ENCODE peak calls at places on chromosomes 12 and 14, in six cellular contexts. J is GM12892, H is K562, V is HepG2, S is GM12878, E is SK-N-SH. R is an unnamed sample.

GRCh38 chr12:85874064-85874463 is at the start of gene NTS:
- DNase-seq in J (no peak), H (no peak), V (no peak), S (no peak), E (no peak), R (no peak)

GRCh38 chr12:104249017-104249416 is 33.4 kb downstream of the TXNRD1 start:
- DNase-seq in J (no peak), H (no peak), V (no peak), S (no peak), E (no peak), R (no peak)

GRCh38 chr12:108854453-108855283 is 2.7 kb downstream of the SSH1 start:
- DNase-seq in J (no peak), H (no peak), V (no peak), S (peak; percentile 83), E (no peak), R (no peak)

GRCh38 chr12:57552692-57553321 is 3.0 kb downstream of the KIF5A start:
- DNase-seq in J (no peak), H (peak; percentile 28), V (no peak), S (no peak), E (no peak), R (no peak)

GRCh38 chr14:59305231-59305630 is 116.8 kb downstream of the DAAM1 start:
- DNase-seq in J (no peak), H (no peak), V (no peak), S (no peak), E (no peak), R (no peak)

GRCh38 chr12:49089831-49090773 is 4.5 kb downstream of the DHH start:
- DNase-seq in J (no peak), H (peak; percentile 54), V (no peak), S (no peak), E (peak; percentile 76), R (no peak)

GRCh38 chr14:69720912-69721311 is 46.0 kb upstream of the SRSF5 start:
- DNase-seq in J (no peak), H (no peak), V (no peak), S (no peak), E (no peak), R (no peak)

GRCh38 chr12:45634273-45634917 is 95.1 kb upstream of the ARID2 start:
- DNase-seq in J (no peak), H (no peak), V (no peak), S (no peak), E (no peak), R (no peak)

GRCh38 chr14:35416108-35416750 is 11.7 kb upstream of the NFKBIA start:
- DNase-seq in J (no peak), H (no peak), V (no peak), S (peak; percentile 75), E (no peak), R (no peak)

GRCh38 chr14:67609642-67610310 is 9.7 kb upstream of the PIGH start:
- DNase-seq in J (no peak), H (no peak), V (no peak), S (no peak), E (no peak), R (no peak)

GRCh38 chr12:10135126-10135525 is 5.1 kb upstream of the CLEC7A start:
- DNase-seq in J (no peak), H (no peak), V (no peak), S (no peak), E (no peak), R (no peak)

GRCh38 chr14:51201890-51202289 is 38.2 kb upstream of the TMX1 start:
- DNase-seq in J (no peak), H (no peak), V (no peak), S (peak; percentile 23), E (no peak), R (no peak)

GRCh38 chr12:84497819-84498218 is 414.8 kb downstream of the SLC6A15 start:
- DNase-seq in J (no peak), H (no peak), V (peak; percentile 15), S (no peak), E (no peak), R (no peak)

GRCh38 chr14:89171168-89171567 is 245.9 kb downstream of the FOXN3 start:
- DNase-seq in J (no peak), H (no peak), V (peak; percentile 26), S (no peak), E (no peak), R (no peak)

GRCh38 chr12:97936165-97936564 is 473.6 kb downstream of the RMST start:
- DNase-seq in J (no peak), H (no peak), V (no peak), S (no peak), E (no peak), R (no peak)

DNA sequence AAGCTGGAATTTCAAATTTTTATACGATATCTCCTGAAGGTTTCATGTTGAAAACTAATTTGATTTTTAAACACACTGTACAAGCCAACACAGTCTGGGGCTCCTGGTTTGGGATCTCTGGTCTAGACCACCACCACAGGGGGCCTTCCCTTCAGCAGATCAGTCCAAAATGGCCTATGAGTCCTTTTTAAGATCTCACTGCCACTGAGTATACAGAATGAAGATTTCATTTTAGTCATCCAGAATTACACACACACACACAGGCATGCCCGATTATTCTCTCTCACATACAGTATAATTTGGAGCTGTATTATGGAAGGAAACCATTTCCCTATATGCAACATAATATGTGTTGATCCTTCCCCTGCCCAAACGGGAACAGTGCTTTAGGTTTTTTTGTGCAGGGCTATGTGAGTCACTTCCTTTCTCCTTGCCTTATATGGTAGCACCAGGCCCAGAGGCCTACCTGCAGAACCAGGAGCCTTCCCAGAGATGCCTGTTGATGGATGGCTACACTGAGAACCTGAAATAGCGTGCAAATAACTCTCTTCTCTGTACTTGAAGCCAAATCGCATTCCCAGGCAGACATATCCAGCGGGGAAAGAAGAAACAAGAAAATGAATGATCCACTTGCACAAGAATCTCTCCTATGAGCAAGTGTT is 28.1 kb upstream of the WNK1 start:
- DNase-seq in J (no peak), H (no peak), V (no peak), S (no peak), E (no peak), R (no peak)
- TF ChIP-seq TAF1 in J (no peak), H (no peak), V (no peak), S (no peak), E (no peak), R (no peak)

DNA sequence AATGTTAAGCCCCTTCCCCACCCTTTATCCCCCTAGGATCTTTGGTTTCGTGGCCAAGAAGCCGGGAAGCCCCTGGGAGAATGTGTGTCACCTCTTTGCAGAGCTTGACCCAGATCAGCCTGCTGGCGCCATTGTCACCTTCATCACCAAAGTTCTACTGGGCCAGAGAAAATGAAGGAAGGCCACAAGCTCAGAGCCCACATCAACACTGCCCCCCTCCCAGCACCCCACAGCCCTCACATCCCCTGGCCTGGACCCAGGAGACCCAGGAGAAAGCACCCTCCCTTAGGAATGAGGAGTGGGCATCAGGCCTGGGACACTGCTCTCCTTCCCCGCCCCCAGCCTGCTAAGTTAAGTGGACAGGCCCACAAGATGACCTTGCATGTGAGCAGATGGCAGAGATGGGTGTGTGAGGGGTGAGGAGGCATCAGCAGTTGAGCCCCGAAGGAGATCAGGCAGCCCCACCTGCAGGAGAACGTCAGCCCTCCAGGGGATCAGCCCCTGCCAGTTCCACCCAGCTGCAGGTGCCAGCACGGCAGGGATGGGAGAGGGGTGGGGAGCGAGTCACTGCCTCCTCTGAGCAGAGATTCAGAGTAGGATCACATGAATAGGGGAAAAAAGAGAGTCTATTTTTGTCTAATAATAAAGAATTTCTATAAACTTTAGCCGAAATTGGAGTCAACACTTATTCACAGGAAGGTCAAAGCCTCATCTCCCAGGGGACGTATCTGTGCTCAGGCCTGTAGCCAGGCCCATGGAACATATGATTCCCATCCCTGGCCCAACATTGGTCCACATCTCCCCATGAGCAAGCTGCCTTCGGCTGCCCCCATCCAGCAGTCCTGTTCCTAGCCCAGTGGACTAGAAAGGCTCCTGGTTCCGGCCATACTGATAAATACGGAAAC is 14.1 kb downstream of the TNS2 start:
- DNase-seq in J (no peak), H (no peak), V (no peak), S (no peak), E (no peak), R (no peak)
- TF ChIP-seq TAF1 in J (no peak), H (no peak), V (no peak), S (no peak), E (no peak), R (no peak)

GRCh38 chr12:92022093-92022492 is 123.6 kb downstream of the BTG1 start:
- DNase-seq in J (no peak), H (no peak), V (no peak), S (no peak), E (no peak), R (no peak)

GRCh38 chr12:92020983-92021664 is 124.5 kb downstream of the BTG1 start:
- DNase-seq in J (no peak), H (no peak), V (no peak), S (no peak), E (no peak), R (no peak)

GRCh38 chr12:92025462-92026207 is 120.0 kb downstream of the BTG1 start:
- DNase-seq in J (no peak), H (no peak), V (no peak), S (no peak), E (no peak), R (no peak)

GRCh38 chr12:92019491-92020277 is 126.0 kb downstream of the BTG1 start:
- DNase-seq in J (no peak), H (no peak), V (no peak), S (no peak), E (no peak), R (no peak)

DNA sequence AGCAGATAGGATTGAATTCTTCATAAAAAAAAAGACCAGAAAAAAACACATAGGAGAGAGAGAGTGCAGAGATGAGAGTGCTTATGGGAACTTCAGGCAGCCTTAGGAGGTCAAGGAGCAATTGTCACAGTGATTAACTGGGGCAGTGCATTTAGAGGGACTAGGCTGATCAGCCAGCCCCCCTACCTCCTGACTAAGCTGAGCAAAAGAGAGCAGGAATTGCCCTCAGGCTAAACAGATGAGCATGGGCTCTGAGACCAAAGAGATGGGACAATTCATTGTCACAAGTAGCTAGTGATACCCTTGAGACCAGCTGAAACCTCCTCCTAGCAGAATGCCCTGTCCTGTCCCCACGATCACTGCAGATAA is 124.0 kb downstream of the BTG1 start:
- DNase-seq in J (no peak), H (no peak), V (no peak), S (no peak), E (peak; percentile 53), R (no peak)
- TF ChIP-seq TAF1 in J (no peak), H (no peak), V (no peak), S (no peak), E (no peak), R (no peak)

GRCh38 chr12:105477873-105478272 is 147.4 kb downstream of the C12orf75 start:
- DNase-seq in J (no peak), H (no peak), V (no peak), S (no peak), E (peak; percentile 35), R (no peak)

GRCh38 chr12:105482976-105483375 is 152.5 kb downstream of the C12orf75 start:
- DNase-seq in J (no peak), H (no peak), V (no peak), S (no peak), E (no peak), R (no peak)

GRCh38 chr12:105481906-105482305 is 151.4 kb downstream of the C12orf75 start:
- DNase-seq in J (no peak), H (no peak), V (no peak), S (no peak), E (no peak), R (no peak)

GRCh38 chr12:105479710-105480109 is 149.2 kb downstream of the C12orf75 start:
- DNase-seq in J (no peak), H (no peak), V (no peak), S (no peak), E (no peak), R (no peak)

DNA sequence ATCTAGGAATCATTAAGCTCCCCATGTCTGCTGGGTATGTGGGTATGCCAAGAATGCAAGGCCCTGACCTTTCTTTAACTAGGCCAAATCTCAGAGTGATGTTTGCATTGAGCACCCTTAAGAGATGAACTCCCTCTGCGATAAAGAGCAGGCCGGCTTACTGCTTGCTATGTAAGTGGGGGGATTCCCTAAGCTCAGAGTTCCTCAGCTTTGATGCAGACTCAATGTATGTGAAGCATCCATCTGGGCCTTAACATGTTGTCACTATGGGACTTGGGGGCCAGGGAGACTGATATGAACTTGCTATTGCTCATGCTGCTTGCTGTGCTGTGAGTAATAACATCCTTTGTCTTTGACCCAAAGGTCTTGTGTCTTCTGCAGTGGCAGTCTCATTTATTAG is 149.7 kb downstream of the C12orf75 start:
- DNase-seq in J (no peak), H (no peak), V (no peak), S (no peak), E (no peak), R (no peak)
- TF ChIP-seq TAF1 in J (no peak), H (no peak), V (no peak), S (no peak), E (no peak), R (no peak)

R was measured in GM12891.